ENCODE peak calls at places on chromosome 15, in eight cellular contexts. One of them, this sample, is unnamed. For H3K27me3, the result is how much of the 10 kb centered on the place peaks cover.

GRCh38 chr15:57881361-57881760 is 174.8 kb downstream of the POLR2M start:
- DNase-seq in adrenal gland: no peak
- DNase-seq in K562: no peak
- DNase-seq in upper lobe of right lung: no peak
- DNase-seq in HepG2: no peak
- DNase-seq in heart left ventricle: no peak
- DNase-seq in body of pancreas: no peak
- DNase-seq in IMR-90: no peak
- DNase-seq in this sample: no peak

GRCh38 chr15:89333959-89334509 is 590 bp downstream of the POLG start:
- DNase-seq in adrenal gland: no peak
- DNase-seq in K562: no peak
- DNase-seq in upper lobe of right lung: no peak
- DNase-seq in HepG2: no peak
- DNase-seq in heart left ventricle: no peak
- DNase-seq in body of pancreas: no peak
- DNase-seq in IMR-90: no peak
- DNase-seq in this sample: no peak

GRCh38 chr15:31004220-31004733 is 12.8 kb upstream of the MTMR10 start:
- DNase-seq in adrenal gland: no peak
- DNase-seq in K562: no peak
- DNase-seq in upper lobe of right lung: no peak
- DNase-seq in HepG2: no peak
- DNase-seq in heart left ventricle: peak
- DNase-seq in body of pancreas: peak
- DNase-seq in IMR-90: no peak
- DNase-seq in this sample: no peak

GRCh38 chr15:41894791-41895463 is 1.1 kb upstream of the SPTBN5 start:
- DNase-seq in adrenal gland: peak
- DNase-seq in K562: peak
- DNase-seq in upper lobe of right lung: peak
- DNase-seq in HepG2: peak
- DNase-seq in heart left ventricle: peak
- DNase-seq in body of pancreas: peak
- DNase-seq in IMR-90: peak
- DNase-seq in this sample: no peak

GRCh38 chr15:82870727-82871576 is 61.5 kb downstream of the WHAMM start:
- DNase-seq in adrenal gland: no peak
- DNase-seq in K562: no peak
- DNase-seq in upper lobe of right lung: no peak
- DNase-seq in HepG2: no peak
- DNase-seq in heart left ventricle: no peak
- DNase-seq in body of pancreas: peak
- DNase-seq in IMR-90: no peak
- DNase-seq in this sample: no peak

GRCh38 chr15:58260911-58261267 is 122.7 kb downstream of the AQP9 start:
- DNase-seq in adrenal gland: no peak
- DNase-seq in K562: no peak
- DNase-seq in upper lobe of right lung: no peak
- DNase-seq in HepG2: no peak
- DNase-seq in heart left ventricle: no peak
- DNase-seq in body of pancreas: no peak
- DNase-seq in IMR-90: peak
- DNase-seq in this sample: no peak

GRCh38 chr15:43213466-43213865 is 7.4 kb downstream of the EPB42 start:
- DNase-seq in adrenal gland: no peak
- DNase-seq in K562: no peak
- DNase-seq in upper lobe of right lung: no peak
- DNase-seq in HepG2: no peak
- DNase-seq in heart left ventricle: no peak
- DNase-seq in body of pancreas: no peak
- DNase-seq in IMR-90: no peak
- DNase-seq in this sample: no peak

GRCh38 chr15:80556694-80557367 is 138.3 kb upstream of the ABHD17C start:
- DNase-seq in adrenal gland: peak
- DNase-seq in K562: no peak
- DNase-seq in upper lobe of right lung: no peak
- DNase-seq in HepG2: no peak
- DNase-seq in heart left ventricle: no peak
- DNase-seq in body of pancreas: peak
- DNase-seq in IMR-90: peak
- DNase-seq in this sample: no peak

GRCh38 chr15:71807691-71808091 is 2.7 kb upstream of the NR2E3 start:
- DNase-seq in adrenal gland: no peak
- DNase-seq in K562: no peak
- DNase-seq in upper lobe of right lung: no peak
- DNase-seq in HepG2: no peak
- DNase-seq in heart left ventricle: no peak
- DNase-seq in body of pancreas: no peak
- DNase-seq in IMR-90: peak
- DNase-seq in this sample: no peak

GRCh38 chr15:31502541-31503229 is 176.1 kb downstream of the KLF13 start:
- DNase-seq in adrenal gland: no peak
- DNase-seq in K562: no peak
- DNase-seq in upper lobe of right lung: no peak
- DNase-seq in HepG2: no peak
- DNase-seq in heart left ventricle: no peak
- DNase-seq in body of pancreas: no peak
- DNase-seq in IMR-90: no peak
- DNase-seq in this sample: no peak

GRCh38 chr15:62360286-62360685 is 195.2 kb upstream of the C2CD4B start:
- DNase-seq in adrenal gland: peak
- DNase-seq in K562: no peak
- DNase-seq in upper lobe of right lung: no peak
- DNase-seq in HepG2: no peak
- DNase-seq in heart left ventricle: no peak
- DNase-seq in body of pancreas: peak
- DNase-seq in IMR-90: peak
- DNase-seq in this sample: no peak

GRCh38 chr15:100601158-100601557 is 826 bp downstream of the LINS1 start:
- DNase-seq in adrenal gland: peak
- DNase-seq in K562: peak
- DNase-seq in upper lobe of right lung: peak
- DNase-seq in HepG2: no peak
- DNase-seq in heart left ventricle: no peak
- DNase-seq in body of pancreas: peak
- DNase-seq in IMR-90: no peak
- DNase-seq in this sample: peak

GRCh38 chr15:58732620-58733363 is 16.7 kb downstream of the ADAM10 start:
- DNase-seq in adrenal gland: no peak
- DNase-seq in K562: no peak
- DNase-seq in upper lobe of right lung: no peak
- DNase-seq in HepG2: no peak
- DNase-seq in heart left ventricle: no peak
- DNase-seq in body of pancreas: no peak
- DNase-seq in IMR-90: no peak
- DNase-seq in this sample: no peak

GRCh38 chr15:85584791-85585360 is 204.5 kb downstream of the AKAP13 start:
- DNase-seq in adrenal gland: no peak
- DNase-seq in K562: no peak
- DNase-seq in upper lobe of right lung: no peak
- DNase-seq in HepG2: no peak
- DNase-seq in heart left ventricle: no peak
- DNase-seq in body of pancreas: no peak
- DNase-seq in IMR-90: no peak
- DNase-seq in this sample: no peak

GRCh38 chr15:88018865-88019626 is 237.5 kb downstream of the NTRK3 start:
- DNase-seq in adrenal gland: no peak
- DNase-seq in K562: no peak
- DNase-seq in upper lobe of right lung: no peak
- DNase-seq in HepG2: no peak
- DNase-seq in heart left ventricle: no peak
- DNase-seq in body of pancreas: no peak
- DNase-seq in IMR-90: no peak
- DNase-seq in this sample: no peak

GRCh38 chr15:95405447-95405846 is 925.1 kb upstream of the NR2F2 start:
- DNase-seq in adrenal gland: peak
- DNase-seq in K562: no peak
- DNase-seq in upper lobe of right lung: no peak
- DNase-seq in HepG2: no peak
- DNase-seq in heart left ventricle: no peak
- DNase-seq in body of pancreas: no peak
- DNase-seq in IMR-90: peak
- DNase-seq in this sample: no peak

GRCh38 chr15:36080759-36081158 is 498.7 kb upstream of the CDIN1 start:
- DNase-seq in adrenal gland: no peak
- DNase-seq in K562: no peak
- DNase-seq in upper lobe of right lung: no peak
- DNase-seq in HepG2: no peak
- DNase-seq in heart left ventricle: no peak
- DNase-seq in body of pancreas: no peak
- DNase-seq in IMR-90: no peak
- DNase-seq in this sample: no peak

GRCh38 chr15:89908226-89908625 is 4.5 kb downstream of the ARPIN start:
- DNase-seq in adrenal gland: no peak
- DNase-seq in K562: no peak
- DNase-seq in upper lobe of right lung: no peak
- DNase-seq in HepG2: no peak
- DNase-seq in heart left ventricle: no peak
- DNase-seq in body of pancreas: no peak
- DNase-seq in IMR-90: no peak
- DNase-seq in this sample: no peak

GRCh38 chr15:67805871-67806538 is 19.3 kb upstream of the SKOR1 start:
- DNase-seq in adrenal gland: no peak
- DNase-seq in K562: no peak
- DNase-seq in upper lobe of right lung: no peak
- DNase-seq in HepG2: no peak
- DNase-seq in heart left ventricle: no peak
- DNase-seq in body of pancreas: no peak
- DNase-seq in IMR-90: no peak
- DNase-seq in this sample: peak

GRCh38 chr15:85950101-85950500 is 129.6 kb upstream of the AGBL1 start:
- DNase-seq in adrenal gland: no peak
- DNase-seq in K562: no peak
- DNase-seq in upper lobe of right lung: no peak
- DNase-seq in HepG2: no peak
- DNase-seq in heart left ventricle: peak
- DNase-seq in body of pancreas: no peak
- DNase-seq in IMR-90: no peak
- DNase-seq in this sample: no peak

GRCh38 chr15:65646486-65646885 is 24.7 kb downstream of the SLC24A1 start:
- DNase-seq in adrenal gland: no peak
- DNase-seq in K562: no peak
- DNase-seq in upper lobe of right lung: no peak
- DNase-seq in HepG2: no peak
- DNase-seq in heart left ventricle: no peak
- DNase-seq in body of pancreas: no peak
- DNase-seq in IMR-90: peak
- DNase-seq in this sample: no peak

GRCh38 chr15:85642693-85643058 is 152.0 kb downstream of the KLHL25 start:
- DNase-seq in adrenal gland: peak
- DNase-seq in K562: no peak
- DNase-seq in upper lobe of right lung: no peak
- DNase-seq in HepG2: no peak
- DNase-seq in heart left ventricle: peak
- DNase-seq in body of pancreas: peak
- DNase-seq in IMR-90: peak
- DNase-seq in this sample: no peak

GRCh38 chr15:49423021-49423420 is at the start of gene FGF7:
- DNase-seq in adrenal gland: no peak
- DNase-seq in K562: no peak
- DNase-seq in upper lobe of right lung: no peak
- DNase-seq in HepG2: peak
- DNase-seq in heart left ventricle: no peak
- DNase-seq in body of pancreas: no peak
- DNase-seq in IMR-90: peak
- DNase-seq in this sample: no peak

GRCh38 chr15:68763063-68763462 is 57.6 kb downstream of the ANP32A start:
- DNase-seq in adrenal gland: no peak
- DNase-seq in K562: no peak
- DNase-seq in upper lobe of right lung: no peak
- DNase-seq in HepG2: no peak
- DNase-seq in heart left ventricle: no peak
- DNase-seq in body of pancreas: no peak
- DNase-seq in IMR-90: no peak
- DNase-seq in this sample: no peak

GRCh38 chr15:83115410-83115809 is 8.0 kb downstream of the TM6SF1 start:
- DNase-seq in adrenal gland: no peak
- DNase-seq in K562: no peak
- DNase-seq in upper lobe of right lung: no peak
- DNase-seq in HepG2: no peak
- DNase-seq in heart left ventricle: no peak
- DNase-seq in body of pancreas: no peak
- DNase-seq in IMR-90: no peak
- DNase-seq in this sample: no peak

GRCh38 chr15:64461577-64462162 is 1.3 kb downstream of the ZNF609 start:
- DNase-seq in adrenal gland: peak
- DNase-seq in K562: peak
- DNase-seq in upper lobe of right lung: no peak
- DNase-seq in HepG2: peak
- DNase-seq in heart left ventricle: peak
- DNase-seq in body of pancreas: no peak
- DNase-seq in IMR-90: peak
- DNase-seq in this sample: peak
- TF ChIP-seq CTCF in adrenal gland: no peak
- TF ChIP-seq CTCF in K562: no peak
- TF ChIP-seq CTCF in upper lobe of right lung: no peak
- TF ChIP-seq CTCF in HepG2: no peak
- TF ChIP-seq CTCF in heart left ventricle: no peak
- TF ChIP-seq CTCF in body of pancreas: no peak
- TF ChIP-seq CTCF in IMR-90: no peak
- TF ChIP-seq CTCF in this sample: no peak

GRCh38 chr15:51089699-51090098 is 5.0 kb downstream of the TNFAIP8L3 start:
- DNase-seq in adrenal gland: peak
- DNase-seq in K562: no peak
- DNase-seq in upper lobe of right lung: no peak
- DNase-seq in HepG2: no peak
- DNase-seq in heart left ventricle: no peak
- DNase-seq in body of pancreas: no peak
- DNase-seq in IMR-90: peak
- DNase-seq in this sample: no peak
- H3K27me3 ChIP-seq in adrenal gland: under half
- H3K27me3 ChIP-seq in K562: under half
- H3K27me3 ChIP-seq in upper lobe of right lung: under half
- H3K27me3 ChIP-seq in HepG2: under half
- H3K27me3 ChIP-seq in heart left ventricle: under half
- H3K27me3 ChIP-seq in body of pancreas: under half
- H3K27me3 ChIP-seq in IMR-90: half or more
- H3K27me3 ChIP-seq in this sample: under half

GRCh38 chr15:70742928-70743327 is 20.4 kb downstream of the UACA start:
- DNase-seq in adrenal gland: no peak
- DNase-seq in K562: no peak
- DNase-seq in upper lobe of right lung: no peak
- DNase-seq in HepG2: no peak
- DNase-seq in heart left ventricle: no peak
- DNase-seq in body of pancreas: no peak
- DNase-seq in IMR-90: no peak
- DNase-seq in this sample: no peak
- H3K4me3 ChIP-seq in adrenal gland: peak
- H3K4me3 ChIP-seq in K562: no peak
- H3K4me3 ChIP-seq in upper lobe of right lung: no peak
- H3K4me3 ChIP-seq in HepG2: no peak
- H3K4me3 ChIP-seq in heart left ventricle: no peak
- H3K4me3 ChIP-seq in body of pancreas: no peak
- H3K4me3 ChIP-seq in IMR-90: no peak
- H3K4me3 ChIP-seq in this sample: no peak

DNA sequence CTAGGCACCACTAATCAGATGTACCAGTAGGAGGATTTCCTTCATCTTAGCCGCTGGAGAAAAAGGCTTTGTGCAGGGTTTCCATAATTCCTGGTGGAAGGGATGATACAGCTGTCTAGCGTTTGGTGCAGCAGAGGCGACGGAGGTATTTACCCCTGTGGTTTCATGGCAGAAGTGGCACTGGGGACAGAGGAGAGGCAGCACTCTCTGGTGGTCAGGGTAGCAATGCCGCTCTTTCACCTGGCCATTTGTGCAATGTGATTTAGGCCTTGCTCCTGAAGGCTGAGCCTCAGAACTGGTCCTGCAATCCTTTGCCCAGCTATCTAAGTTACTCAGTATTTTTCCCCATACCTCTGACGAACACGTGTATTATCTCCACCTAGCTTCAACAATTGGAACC is 47.1 kb upstream of the BNIP2 start:
- DNase-seq in adrenal gland: no peak
- DNase-seq in K562: no peak
- DNase-seq in upper lobe of right lung: no peak
- DNase-seq in HepG2: no peak
- DNase-seq in heart left ventricle: no peak
- DNase-seq in body of pancreas: no peak
- DNase-seq in IMR-90: no peak
- DNase-seq in this sample: no peak
- TF ChIP-seq CTCF in adrenal gland: no peak
- TF ChIP-seq CTCF in K562: peak
- TF ChIP-seq CTCF in upper lobe of right lung: no peak
- TF ChIP-seq CTCF in HepG2: no peak
- TF ChIP-seq CTCF in heart left ventricle: no peak
- TF ChIP-seq CTCF in body of pancreas: no peak
- TF ChIP-seq CTCF in IMR-90: peak
- TF ChIP-seq CTCF in this sample: no peak